ENCODE peak calls at places on chromosomes 6 and 20, in eight cellular contexts. T, S, A, C, I, Q, G and H are unnamed samples.

GRCh38 chr6:148803979-148804378 is 57.1 kb downstream of the UST start:
- DNase-seq in T (no peak), S (peak), A (no peak), C (no peak), I (no peak), Q (no peak), G (no peak), H (no peak)

GRCh38 chr20:13995841-13996240 is 525 bp downstream of the MACROD2 start:
- DNase-seq in T (no peak), S (no peak), A (peak), C (no peak), I (no peak), Q (peak), G (peak), H (no peak)

GRCh38 chr20:31570735-31571617 is 34.1 kb upstream of the ID1 start:
- DNase-seq in T (no peak), S (peak), A (peak), C (no peak), I (peak), Q (peak), G (no peak), H (no peak)

GRCh38 chr6:10552237-10552810 is 31.2 kb downstream of the GCNT2 start:
- DNase-seq in T (no peak), S (no peak), A (no peak), C (no peak), I (no peak), Q (no peak), G (no peak), H (no peak)

GRCh38 chr6:51299649-51300380 is 481.1 kb downstream of the TFAP2B start:
- DNase-seq in T (no peak), S (no peak), A (no peak), C (no peak), I (no peak), Q (no peak), G (no peak), H (no peak)

GRCh38 chr6:134245691-134246090 is 72.2 kb downstream of the SGK1 start:
- DNase-seq in T (no peak), S (no peak), A (no peak), C (peak), I (no peak), Q (no peak), G (no peak), H (no peak)

GRCh38 chr6:9576521-9576920 is 838.4 kb downstream of the TFAP2A start:
- DNase-seq in T (no peak), S (no peak), A (no peak), C (no peak), I (no peak), Q (no peak), G (no peak), H (no peak)

GRCh38 chr6:84762220-84762940 is 2.0 kb downstream of the TBX18 start:
- DNase-seq in T (no peak), S (peak), A (no peak), C (no peak), I (no peak), Q (peak), G (peak), H (no peak)

GRCh38 chr6:109059591-109060021 is 35.0 kb downstream of the SESN1 start:
- DNase-seq in T (no peak), S (no peak), A (no peak), C (no peak), I (no peak), Q (no peak), G (no peak), H (no peak)

GRCh38 chr6:145863988-145864616 is 49.5 kb upstream of the FBXO30 start:
- DNase-seq in T (no peak), S (no peak), A (no peak), C (peak), I (no peak), Q (no peak), G (no peak), H (no peak)

GRCh38 chr6:10250655-10251220 is 164.1 kb downstream of the TFAP2A start:
- DNase-seq in T (no peak), S (no peak), A (no peak), C (no peak), I (no peak), Q (no peak), G (no peak), H (no peak)

GRCh38 chr6:111210074-111210729 is 122.9 kb downstream of the SLC16A10 start:
- DNase-seq in T (no peak), S (peak), A (peak), C (peak), I (no peak), Q (peak), G (no peak), H (no peak)

GRCh38 chr6:46651766-46652165 is 852 bp downstream of the CYP39A1 start:
- DNase-seq in T (no peak), S (no peak), A (peak), C (no peak), I (no peak), Q (no peak), G (no peak), H (no peak)

GRCh38 chr20:48760403-48760889 is 67.4 kb downstream of the PREX1 start:
- DNase-seq in T (peak), S (no peak), A (no peak), C (peak), I (peak), Q (peak), G (no peak), H (peak)

GRCh38 chr20:53087034-53087777 is 115.0 kb downstream of the TSHZ2 start:
- DNase-seq in T (no peak), S (no peak), A (no peak), C (no peak), I (no peak), Q (no peak), G (no peak), H (no peak)

GRCh38 chr20:32562495-32562911 is 22.6 kb downstream of the NOL4L start:
- DNase-seq in T (no peak), S (no peak), A (no peak), C (no peak), I (no peak), Q (no peak), G (no peak), H (no peak)